ENCODE peak calls at places on chromosomes 4 and X, in four cellular contexts. T, A, V and P are unnamed samples.

GRCh38 chrX:40864972-40865371 is 129.6 kb upstream of the MED14 start:
- DNase-seq in T (no peak), A (no peak), V (peak; percentile 89), P (no peak)

GRCh38 chr4:165207431-165208321 is at the start of gene KLHL2:
- DNase-seq in T (peak; percentile 93), A (peak; percentile 35), V (peak; percentile 74), P (peak; percentile 82)

GRCh38 chr4:53706422-53707032 is 115.2 kb upstream of the LNX1 start:
- DNase-seq in T (no peak), A (peak; percentile 5), V (peak; percentile 71), P (no peak)

GRCh38 chrX:74293343-74293946 is 10.5 kb upstream of the ZCCHC13 start:
- DNase-seq in T (peak; percentile 85), A (peak; percentile 76), V (peak; percentile 73), P (peak; percentile 81)

GRCh38 chr4:39655866-39656265 is 17.2 kb upstream of the SMIM14 start:
- DNase-seq in T (no peak), A (no peak), V (peak; percentile 10), P (peak; percentile 36)

GRCh38 chrX:68681443-68681941 is 34.0 kb downstream of the STARD8 start:
- DNase-seq in T (no peak), A (no peak), V (peak; percentile 60), P (no peak)

GRCh38 chrX:67725471-67725870 is 181.7 kb downstream of the AR start:
- DNase-seq in T (no peak), A (no peak), V (no peak), P (no peak)

GRCh38 chr4:78937837-78938236 is 1.4 kb downstream of the PAQR3 start:
- DNase-seq in T (no peak), A (no peak), V (peak; percentile 16), P (no peak)

GRCh38 chr4:163395758-163396157 is 52.1 kb downstream of the NPY5R start:
- DNase-seq in T (no peak), A (no peak), V (no peak), P (no peak)

GRCh38 chrX:132631579-132632232 is 142.9 kb upstream of the MBNL3 start:
- DNase-seq in T (no peak), A (peak; percentile 13), V (peak; percentile 40), P (no peak)

GRCh38 chr4:126955292-126956191 is 677.2 kb upstream of the INTU start:
- DNase-seq in T (peak; percentile 42), A (no peak), V (no peak), P (no peak)

GRCh38 chr4:48944252-48944651 is 37.7 kb upstream of the OCIAD2 start:
- DNase-seq in T (no peak), A (peak; percentile 15), V (no peak), P (no peak)

GRCh38 chr4:1830642-1831228 is 25.2 kb downstream of the LETM1 start:
- DNase-seq in T (no peak), A (no peak), V (no peak), P (no peak)

GRCh38 chrX:16268206-16268605 is 100.9 kb downstream of the MAGEB17 start:
- DNase-seq in T (no peak), A (no peak), V (no peak), P (no peak)

GRCh38 chr4:121648518-121648917 is 48.3 kb downstream of the ANXA5 start:
- DNase-seq in T (no peak), A (no peak), V (no peak), P (no peak)

GRCh38 chr4:10020871-10021676 is at the start of gene SLC2A9:
- DNase-seq in T (no peak), A (no peak), V (no peak), P (no peak)

GRCh38 chr4:125313497-125313896 is 1.3 kb upstream of the FAT4 start:
- DNase-seq in T (no peak), A (peak; percentile 26), V (peak; percentile 94), P (peak; percentile 31)

GRCh38 chr4:53899544-53900274 is 164.7 kb downstream of the CHIC2 start:
- DNase-seq in T (no peak), A (no peak), V (peak; percentile 88), P (no peak)

DNA sequence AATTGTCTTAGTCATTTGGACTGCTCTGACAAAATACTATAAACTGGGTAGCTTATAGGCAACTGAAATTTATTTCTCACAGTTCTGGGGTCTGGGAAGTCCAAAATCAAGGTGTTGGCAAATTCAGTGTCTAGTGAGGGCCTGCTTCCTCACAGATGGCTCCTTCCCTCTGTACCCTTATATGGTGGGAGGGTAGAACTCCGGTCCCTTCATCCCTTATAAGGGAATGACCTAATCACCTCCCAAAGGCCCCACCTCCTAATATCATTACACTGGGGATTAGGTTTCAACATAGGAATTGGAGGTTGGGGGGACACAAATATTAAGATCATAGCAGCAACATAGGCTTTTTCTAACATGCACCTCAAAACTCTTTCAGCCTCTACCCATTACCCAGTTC is 7.3 kb upstream of the TBC1D25 start:
- DNase-seq in T (no peak), A (no peak), V (no peak), P (no peak)
- TF ChIP-seq POLR2A in T (no peak), A (no peak), V (no peak), P (no peak)

GRCh38 chr4:42359686-42360085 is 37.6 kb upstream of the SHISA3 start:
- DNase-seq in T (no peak), A (no peak), V (peak; percentile 45), P (no peak)
- TF ChIP-seq CTCF in T (no peak), A (no peak), V (no peak), P (no peak)

GRCh38 chr4:145527773-145528172 is 46.1 kb downstream of the SMAD1 start:
- DNase-seq in T (no peak), A (no peak), V (no peak), P (no peak)
- H3K4me1 ChIP-seq in T (peaks cover 5% of the 10 kb centered on the region), A (no peaks in the 10 kb centered on the region), V (peaks cover 5% of the 10 kb centered on the region), P (peaks cover 29% of the 10 kb centered on the region)

GRCh38 chr4:143337600-143338287 is 1.1 kb downstream of the GAB1 start:
- DNase-seq in T (peak; percentile 75), A (no peak), V (peak; percentile 58), P (peak; percentile 70)

GRCh38 chr4:143336828-143337599 is at the start of gene GAB1:
- DNase-seq in T (peak; percentile 87), A (peak; percentile 13), V (peak; percentile 80), P (peak; percentile 82)

GRCh38 chr4:143339497-143339896 is 2.8 kb downstream of the GAB1 start:
- DNase-seq in T (no peak), A (no peak), V (no peak), P (no peak)

GRCh38 chr4:143338313-143338712 is 1.6 kb downstream of the GAB1 start:
- DNase-seq in T (no peak), A (no peak), V (no peak), P (no peak)

GRCh38 chr4:143335979-143336827 is 473 bp upstream of the GAB1 start:
- DNase-seq in T (peak; percentile 94), A (peak; percentile 38), V (peak; percentile 90), P (peak; percentile 84)
- TF ChIP-seq POLR2A in T (peak; percentile 54), A (peak; percentile 18), V (peak; percentile 54), P (peak; percentile 44)

DNA sequence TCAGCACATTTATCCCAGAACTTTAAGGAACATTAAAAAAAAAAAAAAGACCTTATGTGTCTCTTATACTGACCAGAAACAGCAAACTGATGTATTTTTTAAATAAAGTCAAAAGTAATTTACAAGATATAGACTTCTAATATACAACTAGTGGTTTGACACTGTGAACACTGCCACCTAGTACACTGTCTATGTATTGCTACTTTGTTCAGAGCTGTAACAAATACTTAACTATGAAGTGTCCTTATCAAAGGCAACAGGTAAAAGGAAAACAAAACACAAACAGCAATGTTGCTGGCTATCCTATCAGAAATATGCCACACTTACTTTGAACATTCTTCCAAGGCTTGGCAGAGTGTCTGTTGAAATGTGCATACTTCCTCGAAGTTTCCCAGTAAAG is 60.4 kb downstream of the CD40LG start:
- DNase-seq in T (no peak), A (peak; percentile 6), V (peak; percentile 13), P (no peak)
- TF ChIP-seq CTCF in T (peak; percentile 32), A (peak; percentile 40), V (peak; percentile 33), P (no peak)

GRCh38 chr4:119040711-119041185 is 94.9 kb upstream of the MYOZ2 start:
- DNase-seq in T (no peak), A (no peak), V (peak; percentile 93), P (no peak)
- H3K4me1 ChIP-seq in T (peaks cover 24% of the 10 kb centered on the region), A (peaks cover 67% of the 10 kb centered on the region), V (peaks cover 14% of the 10 kb centered on the region), P (peaks cover 7% of the 10 kb centered on the region)

GRCh38 chr4:116531870-116532269 is 553.5 kb downstream of the TRAM1L1 start:
- DNase-seq in T (no peak), A (no peak), V (no peak), P (no peak)
- TF ChIP-seq POLR2A in T (no peak), A (no peak), V (no peak), P (no peak)